ENCODE peak calls at places on chromosomes 4 and X, in eight cellular contexts. I is EL, M is NCI-H460, L is H54, T is mucosa of gallbladder, P is adipocyte, F is ELR, U is psoas muscle. B is an unnamed sample.

GRCh38 chr4:138681000-138681604 is 334.5 kb upstream of the NOCT start:
- DNase-seq in I (peak; percentile 72), L (peak; percentile 10), T (peak; percentile 79), F (peak; percentile 74), U (peak; percentile 80), P (peak; percentile 94), M (peak; percentile 69), B (peak; percentile 88)

GRCh38 chrX:133183806-133184205 is 34.3 kb downstream of the TFDP3 start:
- DNase-seq in M (no peak), P (no peak), I (no peak), U (no peak), L (no peak), T (no peak), F (no peak), B (no peak)

GRCh38 chr4:113537183-113537977 is 224.2 kb downstream of the CAMK2D start:
- DNase-seq in I (no peak), M (no peak), L (no peak), U (no peak), T (no peak), P (no peak), F (no peak), B (peak; percentile 73)

GRCh38 chrX:13009256-13009655 is 34.3 kb downstream of the TMSB4X start:
- DNase-seq in U (no peak), F (no peak), M (no peak), T (no peak), I (peak; percentile 20), P (no peak), L (no peak), B (peak; percentile 67)

GRCh38 chr4:39825741-39826231 is 127.8 kb downstream of the UBE2K start:
- DNase-seq in M (no peak), F (peak; percentile 32), I (peak; percentile 41), P (peak; percentile 45), U (no peak), T (no peak), L (no peak), B (peak; percentile 59)

GRCh38 chrX:78119521-78120227 is 15.6 kb downstream of the PGK1 start:
- DNase-seq in F (no peak), P (no peak), L (no peak), I (no peak), M (no peak), T (no peak), U (no peak), B (no peak)

GRCh38 chrX:18855919-18856644 is 127.8 kb downstream of the PHKA2 start:
- DNase-seq in T (no peak), F (peak; percentile 14), P (no peak), I (no peak), U (no peak), M (no peak), L (no peak), B (peak; percentile 78)

GRCh38 chr4:129822708-129823504 is 727.0 kb downstream of the C4orf33 start:
- DNase-seq in M (peak; percentile 13), T (no peak), F (peak; percentile 13), P (no peak), I (no peak), U (peak; percentile 53), L (no peak), B (no peak)

GRCh38 chr4:41039312-41039711 is 175.0 kb downstream of the APBB2 start:
- DNase-seq in P (no peak), I (no peak), F (no peak), M (no peak), T (no peak), U (no peak), L (no peak), B (no peak)

B was measured in myocyte.